ENCODE peak calls at places on chromosomes 5 and 9, in seven cellular contexts. H is SK-N-SH, P is HepG2, C is HCT116, Z is H1, Y is GM12878, V is K562. I is an unnamed sample.

GRCh38 chr9:19173598-19174125 is 46.4 kb upstream of the PLIN2 start:
- DNase-seq in Y (no peak), P (peak), C (no peak), V (no peak), H (no peak), Z (no peak), I (no peak)

GRCh38 chr5:527646-528591 is 3.7 kb upstream of the SLC9A3 start:
- DNase-seq in Y (no peak), H (peak), Z (no peak), C (no peak), P (no peak), V (no peak), I (no peak)

GRCh38 chr9:97714435-97714834 is 17.3 kb upstream of the XPA start:
- DNase-seq in Y (no peak), Z (no peak), H (no peak), P (peak), V (no peak), C (no peak), I (no peak)

GRCh38 chr5:53010819-53011218 is 21.7 kb downstream of the ITGA2 start:
- DNase-seq in Y (no peak), P (no peak), C (no peak), V (no peak), Z (no peak), H (no peak), I (no peak)

GRCh38 chr5:31854181-31854624 is 215.3 kb downstream of the PDZD2 start:
- DNase-seq in H (no peak), C (no peak), V (no peak), Y (no peak), Z (peak), P (no peak), I (no peak)

GRCh38 chr5:125126050-125126449 is 379.6 kb upstream of the ZNF608 start:
- DNase-seq in Y (no peak), Z (no peak), H (no peak), P (no peak), C (no peak), V (no peak), I (no peak)

GRCh38 chr5:160369990-160370712 is at the start of gene C1QTNF2:
- DNase-seq in P (no peak), V (no peak), C (no peak), Y (no peak), Z (peak), H (peak), I (peak)

GRCh38 chr5:66959668-66960067 is 236.9 kb downstream of the CD180 start:
- DNase-seq in P (peak), Y (no peak), H (no peak), C (no peak), V (no peak), Z (no peak), I (no peak)

GRCh38 chr9:118929317-118929716 is 439.9 kb downstream of the BRINP1 start:
- DNase-seq in Y (no peak), H (no peak), V (no peak), Z (no peak), C (no peak), P (no peak), I (no peak)

GRCh38 chr5:134273642-134274361 is 47.9 kb upstream of the PPP2CA start:
- DNase-seq in P (no peak), Z (no peak), V (no peak), Y (no peak), C (no peak), H (no peak), I (no peak)

GRCh38 chr5:59543826-59544442 is 349.6 kb downstream of the PDE4D start:
- DNase-seq in Z (no peak), V (no peak), P (no peak), C (no peak), Y (no peak), H (no peak), I (peak)

GRCh38 chr5:5266296-5266695 is 126.2 kb downstream of the ADAMTS16 start:
- DNase-seq in V (no peak), Z (no peak), C (no peak), H (no peak), Y (no peak), P (no peak), I (no peak)

GRCh38 chr9:87816041-87816440 is 66.6 kb upstream of the SPATA31E1 start:
- DNase-seq in C (no peak), Y (no peak), P (no peak), V (no peak), Z (no peak), H (no peak), I (peak)

GRCh38 chr5:96565843-96566242 is 96.3 kb upstream of the CAST start:
- DNase-seq in Z (no peak), H (peak), V (peak), P (no peak), C (no peak), Y (no peak), I (no peak)

GRCh38 chr9:134055981-134056461 is 11.8 kb downstream of the BRD3 start:
- DNase-seq in V (no peak), P (no peak), Z (no peak), H (peak), C (no peak), Y (no peak), I (peak)

GRCh38 chr5:106393276-106393675 is 1277.5 kb downstream of the EFNA5 start:
- DNase-seq in Z (no peak), V (no peak), P (no peak), C (no peak), Y (no peak), H (no peak), I (no peak)

GRCh38 chr9:95081998-95082397 is 235.5 kb downstream of the FANCC start:
- DNase-seq in V (no peak), C (no peak), Y (no peak), P (no peak), Z (no peak), H (no peak), I (no peak)

GRCh38 chr5:115452791-115453190 is 91.8 kb downstream of the FEM1C start:
- DNase-seq in H (no peak), Y (no peak), V (no peak), C (no peak), Z (no peak), P (no peak), I (no peak)

GRCh38 chr5:55969956-55970355 is 24.8 kb downstream of the IL6ST start:
- DNase-seq in Z (no peak), H (no peak), V (no peak), C (no peak), P (no peak), Y (no peak), I (no peak)

GRCh38 chr9:97474373-97474925 is 27.0 kb upstream of the TMOD1 start:
- DNase-seq in V (no peak), H (no peak), C (no peak), P (no peak), Y (no peak), Z (no peak), I (no peak)

GRCh38 chr5:138303365-138303764 is 28.2 kb downstream of the CDC25C start:
- DNase-seq in V (no peak), Z (no peak), Y (no peak), P (no peak), H (no peak), C (no peak), I (no peak)
- TF ChIP-seq JUND in V (peak), Z (no peak), Y (no peak), P (no peak), H (no peak), C (no peak), I (no peak)

DNA sequence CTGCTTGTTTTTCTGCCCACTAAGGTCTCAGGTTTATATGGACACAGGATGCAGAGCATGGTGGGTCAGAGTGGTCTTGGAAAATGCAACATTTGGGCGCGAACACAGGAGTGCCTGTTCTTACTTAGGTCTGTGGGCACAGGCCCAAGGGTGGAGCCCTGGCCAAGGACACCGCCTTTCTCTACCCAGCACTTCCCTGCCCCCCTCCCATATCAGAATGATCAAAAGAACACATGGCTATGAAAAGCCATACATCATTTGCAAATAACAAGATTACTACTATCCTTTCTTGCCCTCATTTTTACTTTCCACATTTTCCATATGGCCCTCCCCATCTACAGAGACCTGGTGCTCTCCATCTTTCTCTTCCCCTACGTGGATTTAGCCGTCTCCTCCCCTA is 162.2 kb downstream of the ENC1 start:
- DNase-seq in Y (no peak), Z (no peak), C (no peak), H (no peak), P (no peak), V (no peak), I (no peak)
- TF ChIP-seq JUND in Y (no peak), Z (no peak), C (no peak), H (no peak), P (no peak), V (no peak), I (no peak)

GRCh38 chr9:130337318-130337717 is 71.8 kb downstream of the HMCN2 start:
- DNase-seq in Z (no peak), P (no peak), Y (no peak), H (no peak), C (no peak), V (no peak), I (peak)

GRCh38 chr9:130339306-130339705 is 73.7 kb downstream of the HMCN2 start:
- DNase-seq in H (no peak), C (no peak), Y (no peak), V (no peak), P (no peak), Z (no peak), I (no peak)

GRCh38 chr9:130336027-130336595 is 70.6 kb downstream of the HMCN2 start:
- DNase-seq in Y (no peak), V (no peak), P (no peak), H (no peak), Z (no peak), C (no peak), I (no peak)

GRCh38 chr9:130336885-130337284 is 71.3 kb downstream of the HMCN2 start:
- DNase-seq in Z (no peak), H (no peak), V (no peak), C (no peak), Y (no peak), P (no peak), I (no peak)

DNA sequence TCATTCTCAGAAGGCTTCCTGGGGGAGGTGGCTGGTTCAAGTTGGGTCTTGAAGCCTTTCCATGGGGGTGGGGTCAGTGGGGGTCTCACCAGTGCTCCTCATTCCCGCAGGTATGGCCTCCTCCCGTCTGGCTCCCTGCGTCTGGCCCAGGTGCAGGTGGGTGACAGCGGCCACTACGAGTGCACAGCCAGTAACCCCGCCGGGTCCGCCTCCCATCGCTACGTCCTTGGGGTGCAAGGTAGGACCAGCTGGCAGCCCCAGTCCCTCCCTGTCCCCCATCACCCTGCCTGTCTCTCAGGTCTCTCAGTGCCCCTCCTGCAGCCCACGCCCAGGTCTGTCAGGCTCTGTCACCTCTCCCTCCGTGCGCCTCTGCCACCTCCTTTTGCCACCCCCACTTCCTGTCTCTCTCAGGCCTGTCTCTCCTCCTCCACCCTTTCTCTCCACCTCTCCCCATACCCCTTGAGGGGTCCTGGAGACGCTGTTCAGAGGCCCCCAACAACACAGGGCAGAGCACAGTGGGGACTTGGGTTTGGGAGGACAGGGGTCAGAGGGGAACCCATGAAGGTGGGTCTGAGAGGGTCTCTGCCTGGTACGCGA is 72.3 kb downstream of the HMCN2 start:
- DNase-seq in C (no peak), Z (no peak), H (no peak), P (no peak), V (no peak), Y (no peak), I (no peak)
- TF ChIP-seq JUND in C (no peak), Z (no peak), H (no peak), P (no peak), V (no peak), Y (no peak), I (no peak)

DNA sequence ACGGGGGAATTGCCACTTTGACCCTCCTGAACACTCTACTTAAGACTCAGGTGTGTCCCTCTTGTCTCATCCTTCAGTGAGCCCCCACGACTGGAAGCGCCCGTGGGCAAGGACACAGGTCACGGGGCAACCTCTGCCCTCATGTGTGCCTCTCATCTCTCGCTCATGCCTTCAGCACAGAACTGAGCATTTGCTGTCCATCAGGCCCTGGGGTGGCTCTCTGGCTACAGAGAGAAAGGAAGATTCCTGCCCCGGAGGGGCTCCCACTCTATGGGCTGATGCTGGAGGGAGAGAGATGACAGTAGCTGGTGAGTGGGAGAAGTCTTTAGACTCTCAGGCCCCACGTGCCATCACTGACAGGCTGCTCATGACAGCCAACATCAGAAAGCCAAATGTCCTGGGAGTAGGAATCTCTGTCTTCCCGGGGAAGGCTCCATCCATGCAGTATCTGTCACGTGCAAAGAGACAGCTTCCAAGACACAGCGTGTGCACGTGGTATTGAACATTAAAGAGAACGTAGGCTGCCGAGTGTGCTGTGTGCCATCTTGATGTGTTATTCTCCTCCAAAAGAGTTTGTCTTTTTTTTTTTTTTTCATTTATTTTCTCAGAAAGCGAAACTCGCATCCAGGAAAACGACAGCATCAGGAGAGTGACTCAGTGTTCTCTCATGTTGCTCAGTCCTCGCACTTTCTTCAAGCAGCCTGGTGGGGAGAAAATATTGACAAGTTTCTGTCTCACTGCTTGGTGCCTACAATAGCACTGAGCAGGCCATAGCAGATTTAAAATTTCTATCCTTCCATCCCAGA is 190.5 kb downstream of the GAS1 start:
- DNase-seq in H (no peak), P (no peak), V (no peak), Z (no peak), C (no peak), Y (no peak), I (no peak)
- TF ChIP-seq JUND in H (no peak), P (no peak), V (no peak), Z (no peak), C (no peak), Y (no peak), I (no peak)

DNA sequence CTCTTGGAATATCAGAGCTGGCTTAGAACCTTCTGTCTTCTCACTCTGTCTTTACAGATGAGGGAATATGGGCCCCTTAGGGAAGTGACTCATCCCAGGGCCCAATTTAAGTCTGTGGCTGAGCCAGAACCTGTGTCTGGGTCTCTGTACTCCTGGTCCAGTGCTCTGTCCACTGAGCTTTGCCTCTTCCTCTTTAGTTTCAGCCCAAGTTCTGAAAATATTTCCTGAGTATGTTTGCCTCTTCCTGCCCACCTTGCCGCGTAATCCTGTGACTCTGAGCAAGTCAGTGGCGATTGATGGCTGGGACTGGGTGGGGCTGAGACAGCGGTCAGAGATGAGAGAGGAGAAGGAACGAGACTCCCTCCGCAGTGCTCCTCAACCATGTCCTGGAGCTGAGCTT is 7.8 kb downstream of the IER5L start:
- DNase-seq in C (peak), P (no peak), V (no peak), Z (no peak), H (no peak), Y (no peak), I (no peak)
- TF ChIP-seq JUND in C (no peak), P (no peak), V (no peak), Z (no peak), H (no peak), Y (no peak), I (no peak)

GRCh38 chr9:130872912-130873503 is 23.6 kb downstream of the QRFP start:
- DNase-seq in P (peak), Y (no peak), C (no peak), Z (no peak), H (no peak), V (no peak), I (no peak)
- TF ChIP-seq JUND in P (no peak), Y (no peak), C (no peak), Z (no peak), H (no peak), V (no peak), I (no peak)

GRCh38 chr5:157431544-157432200 is 28.3 kb upstream of the NIPAL4 start:
- DNase-seq in C (peak), V (no peak), Z (no peak), Y (peak), P (peak), H (no peak), I (peak)
- TF ChIP-seq JUND in C (no peak), V (no peak), Z (no peak), Y (no peak), P (no peak), H (no peak), I (no peak)

I was measured in T47D.